ENCODE peak calls at places on chromosomes 13 and 19, in eight cellular contexts. L is cardiac muscle cell, Y is mammary epithelial cell, E is AG04450, N is AG10803, S is OCI-LY7, O is pancreas, P is body of pancreas. Z is an unnamed sample.

GRCh38 chr13:61415749-61416148 is at the start of gene PCDH20:
- DNase-seq in L (peak), Y (no peak), E (no peak), N (no peak), S (no peak), O (no peak), P (no peak), Z (no peak)

GRCh38 chr13:75621147-75621546 is 15.0 kb upstream of the LMO7 start:
- DNase-seq in L (no peak), Y (no peak), E (peak), N (peak), S (no peak), O (no peak), P (no peak), Z (peak)

GRCh38 chr13:95474992-95475391 is 77.5 kb upstream of the CLDN10 start:
- DNase-seq in L (no peak), Y (no peak), E (no peak), N (no peak), S (no peak), O (no peak), P (no peak), Z (no peak)

GRCh38 chr19:46254776-46255175 is 25.2 kb downstream of the IGFL1 start:
- DNase-seq in L (no peak), Y (peak), E (no peak), N (no peak), S (no peak), O (no peak), P (no peak), Z (no peak)

GRCh38 chr13:113731192-113732175 is 27.5 kb upstream of the TMEM255B start:
- DNase-seq in L (no peak), Y (no peak), E (no peak), N (no peak), S (no peak), O (no peak), P (no peak), Z (no peak)

GRCh38 chr13:48093588-48093987 is 1.3 kb downstream of the MED4 start:
- DNase-seq in L (no peak), Y (no peak), E (no peak), N (no peak), S (no peak), O (no peak), P (no peak), Z (no peak)

GRCh38 chr19:6062274-6062673 is 48.0 kb downstream of the RFX2 start:
- DNase-seq in L (no peak), Y (no peak), E (no peak), N (peak), S (no peak), O (peak), P (peak), Z (peak)

GRCh38 chr13:41905600-41906254 is 55.2 kb downstream of the VWA8 start:
- DNase-seq in L (peak), Y (peak), E (no peak), N (peak), S (peak), O (no peak), P (no peak), Z (peak)

GRCh38 chr13:50711449-50711848 is 132.0 kb downstream of the DLEU7 start:
- DNase-seq in L (no peak), Y (no peak), E (no peak), N (no peak), S (no peak), O (no peak), P (no peak), Z (no peak)

GRCh38 chr19:55165952-55166529 is 372 bp downstream of the DNAAF3 start:
- DNase-seq in L (peak), Y (peak), E (no peak), N (peak), S (peak), O (peak), P (peak), Z (peak)

GRCh38 chr13:111665691-111666095 is 345.3 kb downstream of the TEX29 start:
- DNase-seq in L (no peak), Y (no peak), E (no peak), N (no peak), S (no peak), O (no peak), P (no peak), Z (no peak)

GRCh38 chr13:67308004-67308772 is 78.1 kb upstream of the PCDH9 start:
- DNase-seq in L (no peak), Y (peak), E (no peak), N (no peak), S (no peak), O (no peak), P (no peak), Z (no peak)

GRCh38 chr13:59494560-59494970 is 669.2 kb downstream of the DIAPH3 start:
- DNase-seq in L (no peak), Y (no peak), E (peak), N (peak), S (no peak), O (no peak), P (peak), Z (peak)

GRCh38 chr13:35736876-35737275 is 260.4 kb upstream of the MAB21L1 start:
- DNase-seq in L (no peak), Y (no peak), E (no peak), N (no peak), S (no peak), O (no peak), P (no peak), Z (no peak)

GRCh38 chr19:6979341-6979740 is 41.9 kb downstream of the MBD3L2B start:
- DNase-seq in L (no peak), Y (no peak), E (no peak), N (no peak), S (no peak), O (no peak), P (no peak), Z (no peak)

GRCh38 chr19:52991484-52991883 is 22.2 kb upstream of the ERVV-1 start:
- DNase-seq in L (no peak), Y (peak), E (no peak), N (peak), S (no peak), O (no peak), P (no peak), Z (peak)

GRCh38 chr13:44313674-44314073 is 60.0 kb upstream of the SERP2 start:
- DNase-seq in L (no peak), Y (peak), E (no peak), N (peak), S (no peak), O (no peak), P (no peak), Z (peak)

GRCh38 chr13:98351636-98352035 is 174.6 kb upstream of the RNF113B start:
- DNase-seq in L (no peak), Y (no peak), E (no peak), N (no peak), S (no peak), O (no peak), P (no peak), Z (no peak)

GRCh38 chr19:566403-566802 is 6.0 kb upstream of the BSG start:
- DNase-seq in L (peak), Y (no peak), E (no peak), N (peak), S (no peak), O (peak), P (peak), Z (peak)

GRCh38 chr19:50261446-50261970 is 58.1 kb downstream of the MYH14 start:
- DNase-seq in L (no peak), Y (no peak), E (no peak), N (no peak), S (no peak), O (no peak), P (no peak), Z (no peak)

GRCh38 chr19:50263176-50263575 is 59.8 kb downstream of the MYH14 start:
- DNase-seq in L (no peak), Y (no peak), E (no peak), N (no peak), S (no peak), O (no peak), P (no peak), Z (no peak)

GRCh38 chr19:50257141-50257540 is 53.7 kb downstream of the MYH14 start:
- DNase-seq in L (no peak), Y (no peak), E (no peak), N (no peak), S (no peak), O (no peak), P (no peak), Z (no peak)

GRCh38 chr19:50255115-50255514 is 51.7 kb downstream of the MYH14 start:
- DNase-seq in L (no peak), Y (no peak), E (no peak), N (no peak), S (peak), O (no peak), P (no peak), Z (no peak)

DNA sequence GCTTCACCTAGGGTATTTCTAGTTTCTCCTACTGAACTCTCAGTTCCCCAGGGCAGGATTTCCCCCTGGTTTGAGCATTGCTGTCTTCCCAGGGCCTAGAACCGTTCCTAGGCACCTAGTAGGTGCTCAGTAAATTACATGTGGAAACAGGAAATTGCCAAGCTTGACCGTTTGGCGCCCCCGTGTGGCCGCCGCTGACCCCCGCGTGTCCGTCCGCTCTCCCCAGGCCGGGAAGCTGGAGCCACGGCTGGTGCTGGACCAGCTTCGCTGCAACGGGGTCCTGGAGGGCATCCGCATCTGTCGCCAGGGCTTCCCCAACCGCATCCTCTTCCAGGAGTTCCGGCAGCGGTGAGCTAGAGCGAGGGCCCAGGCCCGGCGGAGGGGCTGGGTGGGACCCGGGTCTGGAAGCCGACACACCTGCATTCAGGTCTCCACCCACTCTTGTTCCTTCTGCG is 55.5 kb downstream of the MYH14 start:
- DNase-seq in L (no peak), Y (no peak), E (no peak), N (no peak), S (peak), O (no peak), P (peak), Z (peak)
- TF ChIP-seq CTCF in L (peak), Y (no peak), E (peak), N (no peak), S (peak), O (peak), P (peak), Z (peak)

DNA sequence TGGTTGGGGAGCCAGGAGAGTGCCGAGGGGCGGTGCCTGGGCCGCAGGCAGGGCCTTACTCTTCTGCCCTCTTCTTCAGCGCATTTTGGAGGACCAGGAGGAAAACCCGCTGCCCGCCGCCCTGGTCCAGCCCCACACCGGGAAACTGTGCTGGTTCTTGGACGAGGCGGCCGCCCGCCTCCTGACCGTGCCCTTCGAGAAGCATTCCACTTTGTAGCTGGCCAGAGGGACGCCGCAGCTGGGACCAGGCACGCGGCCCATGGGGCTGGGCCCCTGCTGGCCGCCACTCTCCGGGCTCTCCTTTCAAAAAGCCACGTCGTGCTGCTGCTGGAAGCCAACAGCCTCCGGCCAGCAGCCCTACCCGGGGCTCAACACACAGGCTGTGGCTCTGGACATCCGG is 9.4 kb downstream of the PGLS start:
- DNase-seq in L (no peak), Y (no peak), E (no peak), N (no peak), S (no peak), O (no peak), P (no peak), Z (no peak)
- H3K4me3 ChIP-seq in L (no peak), Y (no peak), E (no peak), N (no peak), S (no peak), O (no peak), P (no peak), Z (no peak)

GRCh38 chr13:30696278-30697176 is 38.8 kb upstream of the ALOX5AP start:
- DNase-seq in L (peak), Y (no peak), E (no peak), N (peak), S (peak), O (peak), P (peak), Z (peak)

GRCh38 chr13:30700364-30700763 is 35.0 kb upstream of the ALOX5AP start:
- DNase-seq in L (no peak), Y (no peak), E (no peak), N (no peak), S (no peak), O (no peak), P (no peak), Z (no peak)

GRCh38 chr13:30697177-30697953 is 38.0 kb upstream of the ALOX5AP start:
- DNase-seq in L (no peak), Y (no peak), E (no peak), N (peak), S (no peak), O (no peak), P (no peak), Z (no peak)

GRCh38 chr13:30698488-30699005 is 36.8 kb upstream of the ALOX5AP start:
- DNase-seq in L (no peak), Y (no peak), E (no peak), N (no peak), S (no peak), O (no peak), P (no peak), Z (no peak)

DNA sequence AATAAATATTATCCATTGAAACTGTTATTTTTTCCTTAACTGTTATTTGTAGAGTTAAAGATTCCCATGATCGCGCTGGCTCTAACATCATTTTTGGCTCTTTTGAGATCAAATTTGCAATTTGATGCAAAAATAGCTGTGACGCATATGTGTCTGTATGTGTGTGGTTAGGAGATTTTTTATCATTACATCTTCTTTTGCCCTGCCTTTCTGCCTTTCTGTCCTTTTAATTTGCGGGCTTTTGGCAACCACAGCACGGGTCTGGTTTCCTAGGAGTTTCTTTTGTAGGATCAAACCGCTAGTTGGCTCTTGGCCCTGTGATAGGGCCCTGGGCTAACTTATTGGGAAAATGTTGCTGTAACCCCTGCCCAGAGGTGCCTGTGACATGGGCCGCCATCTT is 37.3 kb upstream of the ALOX5AP start:
- DNase-seq in L (no peak), Y (peak), E (peak), N (peak), S (no peak), O (no peak), P (no peak), Z (peak)
- TF ChIP-seq CTCF in L (no peak), Y (no peak), E (no peak), N (no peak), S (no peak), O (no peak), P (no peak), Z (no peak)

GRCh38 chr13:107743983-107744382 is 471.4 kb downstream of the LIG4 start:
- DNase-seq in L (no peak), Y (no peak), E (peak), N (peak), S (no peak), O (no peak), P (no peak), Z (peak)

GRCh38 chr13:107743523-107743922 is 471.8 kb downstream of the LIG4 start:
- DNase-seq in L (no peak), Y (no peak), E (peak), N (no peak), S (no peak), O (no peak), P (no peak), Z (no peak)

GRCh38 chr13:107742544-107742943 is 472.8 kb downstream of the LIG4 start:
- DNase-seq in L (no peak), Y (no peak), E (no peak), N (no peak), S (no peak), O (no peak), P (no peak), Z (no peak)

DNA sequence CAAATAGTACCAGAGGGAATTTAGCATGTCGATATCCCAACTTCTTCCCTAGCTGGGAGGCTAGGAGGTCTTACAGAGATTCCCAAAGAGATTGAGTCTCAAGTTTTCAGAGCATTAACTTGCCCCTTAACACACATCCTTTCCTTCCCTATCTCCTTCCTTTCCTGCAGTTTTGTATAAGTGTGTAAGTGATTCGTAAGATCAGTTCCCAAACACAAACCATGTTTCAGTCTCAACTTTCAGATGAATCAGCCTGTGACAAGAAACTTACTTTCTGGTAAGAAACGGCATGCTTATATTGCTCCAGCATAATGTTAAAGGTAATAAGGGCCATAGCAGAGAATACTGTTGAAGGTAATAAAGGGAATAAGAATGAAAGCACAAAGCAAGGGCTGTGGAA is 472.2 kb downstream of the LIG4 start:
- DNase-seq in L (no peak), Y (no peak), E (no peak), N (no peak), S (no peak), O (no peak), P (no peak), Z (no peak)
- H3K4me3 ChIP-seq in L (no peak), Y (no peak), E (no peak), N (no peak), S (no peak), O (no peak), P (no peak), Z (no peak)

GRCh38 chr19:37468961-37469777 is at the start of gene ZNF570:
- DNase-seq in L (peak), Y (peak), E (peak), N (peak), S (peak), O (peak), P (peak), Z (peak)

GRCh38 chr19:37470216-37470615 is 1.1 kb downstream of the ZNF570 start:
- DNase-seq in L (no peak), Y (no peak), E (no peak), N (no peak), S (no peak), O (no peak), P (no peak), Z (no peak)

GRCh38 chr19:37466277-37466797 is 907 bp downstream of the ZNF569 start:
- DNase-seq in L (no peak), Y (no peak), E (no peak), N (peak), S (no peak), O (no peak), P (no peak), Z (peak)

GRCh38 chr19:37467608-37468090 is 405 bp upstream of the ZNF569 start:
- DNase-seq in L (no peak), Y (no peak), E (no peak), N (no peak), S (no peak), O (no peak), P (no peak), Z (no peak)

GRCh38 chr19:37466798-37467607 is at the start of gene ZNF569:
- DNase-seq in L (peak), Y (peak), E (peak), N (peak), S (peak), O (peak), P (peak), Z (peak)
- TF ChIP-seq CTCF in L (no peak), Y (no peak), E (no peak), N (no peak), S (no peak), O (no peak), P (no peak), Z (no peak)

GRCh38 chr19:41879670-41880328 is 2.7 kb downstream of the CD79A start:
- DNase-seq in L (no peak), Y (no peak), E (no peak), N (no peak), S (no peak), O (no peak), P (no peak), Z (no peak)

GRCh38 chr19:41879080-41879479 is 2.0 kb downstream of the CD79A start:
- DNase-seq in L (no peak), Y (no peak), E (no peak), N (no peak), S (no peak), O (no peak), P (no peak), Z (no peak)

GRCh38 chr19:41876847-41877489 is at the start of gene CD79A:
- DNase-seq in L (no peak), Y (no peak), E (no peak), N (no peak), S (peak), O (no peak), P (no peak), Z (no peak)

GRCh38 chr19:41877916-41878905 is 1.1 kb downstream of the CD79A start:
- DNase-seq in L (no peak), Y (no peak), E (no peak), N (no peak), S (no peak), O (no peak), P (no peak), Z (no peak)

DNA sequence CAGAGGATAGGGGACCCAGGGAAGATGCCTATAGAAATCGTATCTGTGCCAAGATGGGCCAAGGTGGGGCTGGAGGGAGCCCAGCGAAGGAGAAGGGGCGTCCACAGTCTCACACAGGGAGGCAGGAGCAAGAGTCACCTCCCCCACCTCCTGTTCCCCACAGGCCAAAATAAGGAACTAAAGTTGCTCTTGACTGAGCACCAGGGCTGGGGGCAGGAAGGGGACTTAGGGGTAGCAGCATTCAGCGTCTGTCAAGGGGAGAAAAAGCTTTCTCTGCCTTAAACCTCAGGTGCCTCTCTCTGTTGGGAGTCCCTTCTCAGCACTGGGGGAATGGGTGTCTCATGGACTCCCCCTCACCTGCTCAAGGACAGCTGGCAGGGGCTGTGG is 404 bp downstream of the CD79A start:
- DNase-seq in L (no peak), Y (no peak), E (no peak), N (no peak), S (peak), O (no peak), P (no peak), Z (no peak)
- H3K4me3 ChIP-seq in L (no peak), Y (no peak), E (no peak), N (no peak), S (peak), O (no peak), P (no peak), Z (no peak)

GRCh38 chr19:17075860-17076538 is 422 bp downstream of the MYO9B start:
- DNase-seq in L (peak), Y (peak), E (no peak), N (no peak), S (peak), O (peak), P (peak), Z (peak)

GRCh38 chr19:17078038-17078919 is 2.7 kb downstream of the MYO9B start:
- DNase-seq in L (no peak), Y (peak), E (no peak), N (no peak), S (no peak), O (no peak), P (no peak), Z (no peak)

GRCh38 chr19:17075035-17075859 is at the start of the genes HAUS8 and MYO9B:
- DNase-seq in L (peak), Y (peak), E (peak), N (peak), S (peak), O (peak), P (peak), Z (peak)

GRCh38 chr19:17077447-17078028 is 2.0 kb downstream of the MYO9B start:
- DNase-seq in L (no peak), Y (peak), E (no peak), N (no peak), S (no peak), O (no peak), P (no peak), Z (no peak)

DNA sequence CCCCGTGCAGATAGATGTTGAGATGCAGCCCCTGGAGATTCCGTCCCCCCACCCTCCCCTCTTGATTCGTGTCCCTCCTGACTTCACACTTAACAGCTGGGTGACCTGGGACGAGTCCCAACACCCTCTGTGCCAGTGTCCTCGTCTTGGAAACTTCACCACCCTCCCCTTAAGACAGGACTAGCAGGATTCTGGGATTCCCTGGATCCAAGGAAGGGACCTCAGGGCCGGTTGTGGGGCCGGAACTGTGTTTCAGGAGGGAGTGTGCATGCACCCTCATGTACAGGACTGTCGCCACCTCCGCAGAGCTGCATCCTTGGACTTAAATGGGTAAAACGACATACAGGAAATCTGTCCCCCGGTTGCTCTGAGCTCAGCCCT is 952 bp downstream of the MYO9B start:
- DNase-seq in L (no peak), Y (peak), E (no peak), N (peak), S (peak), O (no peak), P (no peak), Z (peak)
- TF ChIP-seq CTCF in L (no peak), Y (no peak), E (no peak), N (no peak), S (no peak), O (no peak), P (no peak), Z (no peak)

Z was measured in fibroblast of mammary gland.